ENCODE peak calls at places on chromosomes 2 and 18, in four cellular contexts. One of them, this sample, is unnamed.

GRCh38 chr2:205288681-205289080 is 393.6 kb upstream of the NRP2 start:
- DNase-seq in HepG2: no peak
- DNase-seq in K562: no peak
- DNase-seq in GM12878: no peak
- DNase-seq in this sample: no peak

GRCh38 chr2:42435641-42436040 is 58.1 kb downstream of the KCNG3 start:
- DNase-seq in GM12878: no peak
- DNase-seq in K562: no peak
- DNase-seq in HepG2: no peak
- DNase-seq in this sample: no peak

GRCh38 chr2:74982581-74982980 is 24.1 kb downstream of the POLE4 start:
- DNase-seq in GM12878: no peak
- DNase-seq in HepG2: peak; percentile 24
- DNase-seq in K562: peak; percentile 4
- DNase-seq in this sample: no peak

GRCh38 chr2:42339191-42339912 is 21.7 kb downstream of the COX7A2L start:
- DNase-seq in HepG2: peak; percentile 50
- DNase-seq in GM12878: no peak
- DNase-seq in K562: no peak
- DNase-seq in this sample: peak; percentile 41

GRCh38 chr18:48828713-48829442 is 121.9 kb downstream of the SMAD7 start:
- DNase-seq in GM12878: no peak
- DNase-seq in HepG2: no peak
- DNase-seq in K562: peak; percentile 86
- DNase-seq in this sample: peak; percentile 21

GRCh38 chr18:59539108-59539507 is 158.1 kb downstream of the CCBE1 start:
- DNase-seq in K562: no peak
- DNase-seq in HepG2: no peak
- DNase-seq in GM12878: no peak
- DNase-seq in this sample: no peak

GRCh38 chr2:85886585-85886984 is 2.2 kb downstream of the ST3GAL5 start:
- DNase-seq in K562: peak; percentile 70
- DNase-seq in GM12878: no peak
- DNase-seq in HepG2: no peak
- DNase-seq in this sample: no peak

GRCh38 chr2:148909114-148909513 is 34.1 kb downstream of the KIF5C start:
- DNase-seq in HepG2: no peak
- DNase-seq in GM12878: no peak
- DNase-seq in K562: peak; percentile 24
- DNase-seq in this sample: no peak

GRCh38 chr2:199455533-199456382 is 2.0 kb downstream of the SATB2 start:
- DNase-seq in GM12878: no peak
- DNase-seq in K562: peak; percentile 92
- DNase-seq in HepG2: peak; percentile 80
- DNase-seq in this sample: no peak

GRCh38 chr2:61180686-61181085 is 18.7 kb downstream of the C2orf74 start:
- DNase-seq in K562: no peak
- DNase-seq in HepG2: no peak
- DNase-seq in GM12878: no peak
- DNase-seq in this sample: no peak

GRCh38 chr18:51236225-51236624 is 38.7 kb upstream of the MEX3C start:
- DNase-seq in HepG2: peak; percentile 72
- DNase-seq in K562: peak; percentile 21
- DNase-seq in GM12878: no peak
- DNase-seq in this sample: peak; percentile 15

GRCh38 chr2:98086491-98087446 is at the start of gene VWA3B:
- DNase-seq in HepG2: no peak
- DNase-seq in GM12878: no peak
- DNase-seq in K562: peak; percentile 31
- DNase-seq in this sample: peak; percentile 91

GRCh38 chr2:62347563-62348270 is 151.8 kb downstream of the B3GNT2 start:
- DNase-seq in HepG2: no peak
- DNase-seq in K562: no peak
- DNase-seq in GM12878: peak; percentile 71
- DNase-seq in this sample: no peak

GRCh38 chr2:120596990-120597594 is 138.6 kb upstream of the GLI2 start:
- DNase-seq in HepG2: no peak
- DNase-seq in GM12878: no peak
- DNase-seq in K562: no peak
- DNase-seq in this sample: no peak

GRCh38 chr2:72934683-72935610 is 17.6 kb downstream of the EMX1 start:
- DNase-seq in K562: peak; percentile 73
- DNase-seq in GM12878: no peak
- DNase-seq in HepG2: peak; percentile 73
- DNase-seq in this sample: peak; percentile 53

GRCh38 chr2:7951490-7951889 is 730.4 kb upstream of the ID2 start:
- DNase-seq in GM12878: no peak
- DNase-seq in K562: no peak
- DNase-seq in HepG2: no peak
- DNase-seq in this sample: no peak

GRCh38 chr18:37385846-37386435 is 179.7 kb downstream of the CELF4 start:
- DNase-seq in GM12878: no peak
- DNase-seq in K562: peak; percentile 58
- DNase-seq in HepG2: peak; percentile 13
- DNase-seq in this sample: peak; percentile 53

GRCh38 chr2:45131587-45131986 is 122.3 kb upstream of the SIX2 start:
- DNase-seq in K562: no peak
- DNase-seq in HepG2: no peak
- DNase-seq in GM12878: no peak
- DNase-seq in this sample: no peak

GRCh38 chr2:1755436-1756191 is 11.3 kb upstream of the PXDN start:
- DNase-seq in HepG2: no peak
- DNase-seq in K562: no peak
- DNase-seq in GM12878: no peak
- DNase-seq in this sample: no peak

GRCh38 chr2:15687720-15688119 is 96.1 kb downstream of the DDX1 start:
- DNase-seq in K562: no peak
- DNase-seq in HepG2: no peak
- DNase-seq in GM12878: no peak
- DNase-seq in this sample: no peak

GRCh38 chr18:48824231-48824970 is 126.4 kb downstream of the SMAD7 start:
- DNase-seq in GM12878: no peak
- DNase-seq in HepG2: no peak
- DNase-seq in K562: no peak
- DNase-seq in this sample: no peak

GRCh38 chr2:150610670-150611279 is 123.3 kb upstream of the RND3 start:
- DNase-seq in GM12878: no peak
- DNase-seq in HepG2: peak; percentile 19
- DNase-seq in K562: peak; percentile 13
- DNase-seq in this sample: peak; percentile 51

GRCh38 chr2:216051350-216051749 is 30.3 kb downstream of the PECR start:
- DNase-seq in HepG2: no peak
- DNase-seq in GM12878: no peak
- DNase-seq in K562: no peak
- DNase-seq in this sample: no peak

GRCh38 chr2:169891593-169892298 is 64.5 kb downstream of the UBR3 start:
- DNase-seq in K562: peak; percentile 36
- DNase-seq in HepG2: peak; percentile 39
- DNase-seq in GM12878: no peak
- DNase-seq in this sample: no peak

GRCh38 chr18:52992041-52992440 is 652.0 kb downstream of the DCC start:
- DNase-seq in GM12878: no peak
- DNase-seq in K562: no peak
- DNase-seq in HepG2: peak; percentile 0
- DNase-seq in this sample: no peak

GRCh38 chr2:195659114-195659513 is 2.1 kb downstream of the SLC39A10 start:
- DNase-seq in K562: peak; percentile 28
- DNase-seq in HepG2: no peak
- DNase-seq in GM12878: no peak
- DNase-seq in this sample: no peak

GRCh38 chr18:35436076-35436649 is 59.0 kb upstream of the ZNF396 start:
- DNase-seq in GM12878: no peak
- DNase-seq in K562: no peak
- DNase-seq in HepG2: no peak
- DNase-seq in this sample: no peak

GRCh38 chr2:226489765-226490164 is 309.9 kb downstream of the IRS1 start:
- DNase-seq in K562: no peak
- DNase-seq in GM12878: peak; percentile 7
- DNase-seq in HepG2: no peak
- DNase-seq in this sample: no peak

GRCh38 chr2:40332096-40332826 is 119.6 kb downstream of the SLC8A1 start:
- DNase-seq in K562: no peak
- DNase-seq in GM12878: no peak
- DNase-seq in HepG2: no peak
- DNase-seq in this sample: no peak

GRCh38 chr18:10453885-10454772 is at the start of gene APCDD1:
- DNase-seq in K562: no peak
- DNase-seq in HepG2: peak; percentile 21
- DNase-seq in GM12878: no peak
- DNase-seq in this sample: peak; percentile 50

GRCh38 chr2:196128749-196129148 is 42.6 kb downstream of the STK17B start:
- DNase-seq in GM12878: no peak
- DNase-seq in HepG2: no peak
- DNase-seq in K562: peak; percentile 38
- DNase-seq in this sample: no peak

GRCh38 chr2:55618025-55618648 is 715 bp upstream of the PPP4R3B start:
- DNase-seq in K562: peak; percentile 33
- DNase-seq in GM12878: no peak
- DNase-seq in HepG2: peak; percentile 21
- DNase-seq in this sample: no peak

GRCh38 chr2:98669675-98670074 is 61.3 kb downstream of the MGAT4A start:
- DNase-seq in HepG2: no peak
- DNase-seq in K562: no peak
- DNase-seq in GM12878: no peak
- DNase-seq in this sample: no peak

GRCh38 chr2:38540580-38541290 is 62.0 kb downstream of the HNRNPLL start:
- DNase-seq in K562: no peak
- DNase-seq in GM12878: no peak
- DNase-seq in HepG2: no peak
- DNase-seq in this sample: no peak

GRCh38 chr2:25825238-25825637 is 53.0 kb downstream of the ASXL2 start:
- DNase-seq in HepG2: no peak
- DNase-seq in GM12878: no peak
- DNase-seq in K562: no peak
- DNase-seq in this sample: no peak

GRCh38 chr2:191758420-191759199 is 80.7 kb downstream of the NABP1 start:
- DNase-seq in K562: peak; percentile 80
- DNase-seq in GM12878: peak; percentile 55
- DNase-seq in HepG2: peak; percentile 71
- DNase-seq in this sample: peak; percentile 73

GRCh38 chr2:29326926-29327325 is 211.7 kb downstream of the CLIP4 start:
- DNase-seq in HepG2: no peak
- DNase-seq in GM12878: no peak
- DNase-seq in K562: no peak
- DNase-seq in this sample: no peak
- TF ChIP-seq TARDBP in HepG2: no peak
- TF ChIP-seq TARDBP in GM12878: no peak
- TF ChIP-seq TARDBP in K562: no peak
- TF ChIP-seq TARDBP in this sample: no peak

DNA sequence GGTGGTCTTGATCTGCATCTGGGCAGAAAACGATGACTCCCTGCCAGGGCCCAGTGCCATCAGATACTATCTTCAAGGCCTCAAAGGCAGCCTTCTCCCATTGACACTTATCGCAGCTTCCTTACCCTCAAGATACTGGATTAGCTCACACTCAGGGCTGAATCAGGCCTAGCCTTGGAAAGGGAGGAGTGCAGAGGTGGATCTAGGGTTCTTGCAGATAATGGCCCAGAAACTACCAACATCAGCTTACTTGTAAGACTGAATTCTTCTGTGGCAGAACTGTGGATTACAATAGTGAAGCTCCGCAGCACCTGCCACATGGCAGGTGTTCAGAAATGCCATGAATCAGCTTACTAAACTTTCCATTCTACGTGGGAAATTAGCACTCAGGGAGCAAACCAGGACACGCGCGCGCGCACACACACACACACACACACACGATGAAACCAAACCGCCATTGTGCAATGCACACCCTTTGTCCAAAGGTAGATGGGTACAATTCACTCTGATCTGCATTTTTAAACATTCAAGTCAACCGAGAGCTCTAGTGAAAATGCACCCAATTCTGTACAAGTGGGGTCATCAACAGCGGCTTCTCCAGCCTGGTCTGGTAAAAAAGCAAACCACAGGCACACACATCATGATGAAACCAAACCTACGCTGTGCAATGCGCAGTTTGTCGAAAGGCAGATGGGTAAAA is 26.2 kb upstream of the TMEM182 start:
- DNase-seq in K562: peak; percentile 51
- DNase-seq in GM12878: no peak
- DNase-seq in HepG2: peak; percentile 57
- DNase-seq in this sample: no peak
- TF ChIP-seq TARDBP in K562: no peak
- TF ChIP-seq TARDBP in GM12878: no peak
- TF ChIP-seq TARDBP in HepG2: peak; percentile 45
- TF ChIP-seq TARDBP in this sample: no peak

DNA sequence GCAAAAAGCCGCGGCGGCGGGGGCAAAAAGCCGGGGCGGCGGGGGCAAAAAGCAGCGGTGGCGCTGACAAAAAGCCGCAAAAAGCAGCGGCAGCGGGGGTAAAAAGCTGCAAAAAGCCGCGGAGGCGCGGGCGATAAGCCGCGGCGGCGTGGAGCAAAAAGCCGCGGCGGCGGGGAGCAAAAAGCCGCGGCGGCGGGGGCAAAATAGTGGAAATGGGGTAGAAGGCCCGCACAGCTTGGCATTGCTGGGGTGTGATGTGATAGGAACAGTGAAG is 450.1 kb downstream of the ANKRD30B start:
- DNase-seq in GM12878: no peak
- DNase-seq in HepG2: no peak
- DNase-seq in K562: no peak
- DNase-seq in this sample: peak; percentile 0
- TF ChIP-seq TARDBP in GM12878: no peak
- TF ChIP-seq TARDBP in HepG2: no peak
- TF ChIP-seq TARDBP in K562: no peak
- TF ChIP-seq TARDBP in this sample: no peak

GRCh38 chr2:175854149-175854548 is 147.9 kb downstream of the LNPK start:
- DNase-seq in HepG2: no peak
- DNase-seq in K562: no peak
- DNase-seq in GM12878: no peak
- DNase-seq in this sample: no peak
- TF ChIP-seq TARDBP in HepG2: no peak
- TF ChIP-seq TARDBP in K562: no peak
- TF ChIP-seq TARDBP in GM12878: no peak
- TF ChIP-seq TARDBP in this sample: no peak

This sample was measured in HEK293T.